ENCODE peak calls at places on chromosomes 6 and 20, in nine cellular contexts. F is HT1080, Z is RWPE1, K is COR-L47, M is NCI-H1092 treated with DMSO at 0.1 percent for 48 hours, B is WTC11, H is HS-27A, X is aorta, C is Right ventricle myocardium superior. S is an unnamed sample.

GRCh38 chr6:24547243-24547642 is 52.5 kb downstream of the ALDH5A1 start:
- DNase-seq in F (peak), X (no peak), H (no peak), B (peak), C (no peak), K (no peak), M (no peak), Z (no peak), S (peak)

GRCh38 chr6:110323004-110323657 is 35.0 kb downstream of the METTL24 start:
- DNase-seq in M (no peak), B (no peak), C (no peak), K (no peak), H (no peak), X (no peak), F (no peak), Z (no peak), S (no peak)

GRCh38 chr6:34484899-34485298 is 19.0 kb downstream of the PACSIN1 start:
- DNase-seq in Z (peak), B (no peak), X (no peak), M (no peak), C (no peak), K (peak), H (no peak), F (peak), S (peak)

GRCh38 chr6:23394699-23395098 is 731.3 kb upstream of the NRSN1 start:
- DNase-seq in H (no peak), C (no peak), F (no peak), M (no peak), X (no peak), Z (no peak), B (no peak), K (no peak), S (no peak)

GRCh38 chr20:3080939-3081388 is 3.6 kb downstream of the AVP start:
- DNase-seq in Z (no peak), K (no peak), C (peak), H (no peak), X (peak), M (no peak), F (no peak), B (no peak), S (no peak)

GRCh38 chr6:157244780-157245179 is 78.5 kb downstream of the TMEM242 start:
- DNase-seq in B (no peak), C (no peak), F (no peak), Z (no peak), K (no peak), H (no peak), M (no peak), X (peak), S (no peak)

GRCh38 chr6:22838346-22838745 is 269.0 kb downstream of the HDGFL1 start:
- DNase-seq in X (no peak), B (no peak), Z (no peak), H (no peak), K (peak), F (no peak), C (no peak), M (no peak), S (no peak)

GRCh38 chr6:43877021-43877420 is 107.0 kb downstream of the VEGFA start:
- DNase-seq in H (no peak), X (no peak), M (no peak), C (no peak), F (no peak), B (no peak), Z (no peak), K (no peak), S (no peak)

GRCh38 chr6:37966801-37967200 is 147.3 kb downstream of the ZFAND3 start:
- DNase-seq in K (no peak), H (no peak), X (no peak), C (no peak), F (no peak), Z (peak), M (no peak), B (no peak), S (no peak)

GRCh38 chr20:36773123-36773547 is 428 bp downstream of the DSN1 start:
- DNase-seq in K (no peak), C (no peak), F (no peak), B (no peak), Z (no peak), X (peak), M (no peak), H (no peak), S (no peak)

GRCh38 chr6:130223508-130223907 is 757 bp upstream of the SAMD3 start:
- DNase-seq in Z (no peak), M (no peak), K (no peak), X (peak), F (peak), H (no peak), B (no peak), C (no peak), S (peak)

GRCh38 chr6:41644297-41644879 is 6.1 kb downstream of the MDFI start:
- DNase-seq in F (no peak), H (no peak), K (no peak), C (no peak), B (no peak), M (no peak), X (no peak), Z (peak), S (no peak)

GRCh38 chr6:30060634-30060981 is 457 bp upstream of the POLR1H start:
- DNase-seq in H (peak), F (no peak), Z (no peak), X (peak), C (peak), K (no peak), M (peak), B (peak), S (no peak)

GRCh38 chr6:145332001-145332400 is 403.3 kb downstream of the EPM2A start:
- DNase-seq in X (no peak), F (no peak), Z (peak), K (no peak), B (peak), M (no peak), C (no peak), H (no peak), S (no peak)

GRCh38 chr6:161079566-161080262 is 88.1 kb downstream of the MAP3K4 start:
- DNase-seq in B (no peak), M (no peak), F (peak), Z (peak), H (no peak), K (no peak), C (no peak), X (no peak), S (peak)

GRCh38 chr6:41135062-41135832 is 18.9 kb downstream of the TREML1 start:
- DNase-seq in F (no peak), C (no peak), K (no peak), B (peak), M (no peak), H (no peak), Z (no peak), X (no peak), S (no peak)

GRCh38 chr20:9510926-9511325 is 3.5 kb upstream of the LAMP5 start:
- DNase-seq in Z (no peak), K (no peak), C (no peak), X (no peak), M (no peak), F (no peak), B (no peak), H (no peak), S (no peak)

GRCh38 chr6:114735118-114735730 is 392.4 kb upstream of the HS3ST5 start:
- DNase-seq in B (no peak), X (no peak), Z (no peak), K (no peak), C (no peak), F (peak), H (no peak), M (no peak), S (no peak)

GRCh38 chr6:71187136-71187535 is 101.5 kb upstream of the OGFRL1 start:
- DNase-seq in C (no peak), F (no peak), B (no peak), H (no peak), K (no peak), X (no peak), Z (no peak), M (no peak), S (no peak)

GRCh38 chr20:64104667-64105451 is 2.5 kb downstream of the NPBWR2 start:
- DNase-seq in H (no peak), F (no peak), X (peak), C (peak), M (no peak), Z (no peak), K (no peak), B (no peak), S (no peak)

GRCh38 chr20:46724343-46724959 is 15.0 kb downstream of the SLC2A10 start:
- DNase-seq in C (no peak), B (no peak), Z (no peak), M (no peak), H (no peak), K (no peak), F (no peak), X (no peak), S (no peak)

GRCh38 chr6:12243169-12243568 is 47.0 kb upstream of the EDN1 start:
- DNase-seq in X (no peak), M (no peak), C (no peak), Z (no peak), F (no peak), B (no peak), K (no peak), H (no peak), S (no peak)

GRCh38 chr6:137799950-137800568 is 67.0 kb upstream of the TNFAIP3 start:
- DNase-seq in B (no peak), X (no peak), Z (peak), F (peak), K (no peak), H (no peak), M (no peak), C (no peak), S (peak)

GRCh38 chr20:17934141-17934862 is 34.3 kb downstream of the SNX5 start:
- DNase-seq in Z (no peak), C (no peak), H (no peak), X (no peak), K (no peak), M (no peak), F (no peak), B (no peak), S (no peak)

GRCh38 chr6:137372532-137372931 is 121.7 kb downstream of the OLIG3 start:
- DNase-seq in Z (no peak), C (no peak), M (no peak), B (no peak), K (no peak), X (no peak), H (no peak), F (no peak), S (no peak)

GRCh38 chr20:38178065-38178471 is 13.0 kb upstream of the TGM2 start:
- DNase-seq in H (no peak), B (no peak), F (no peak), M (no peak), X (no peak), K (no peak), Z (no peak), C (no peak), S (no peak)

GRCh38 chr6:157304840-157305675 is 18.3 kb downstream of the TMEM242 start:
- DNase-seq in B (no peak), M (no peak), F (peak), X (no peak), C (no peak), H (no peak), Z (no peak), K (no peak), S (no peak)

GRCh38 chr20:58006346-58007316 is 221.8 kb downstream of the ANKRD60 start:
- DNase-seq in K (no peak), X (no peak), F (peak), M (no peak), H (no peak), C (no peak), B (no peak), Z (no peak), S (no peak)

GRCh38 chr20:31671324-31671723 is 33.6 kb downstream of the COX4I2 start:
- DNase-seq in K (no peak), X (no peak), B (no peak), F (no peak), H (no peak), C (no peak), Z (no peak), M (no peak), S (no peak)

GRCh38 chr20:25045343-25045712 is 12.6 kb downstream of the ACSS1 start:
- DNase-seq in M (no peak), K (no peak), X (peak), C (no peak), F (no peak), H (no peak), Z (no peak), B (no peak), S (no peak)